ENCODE peak calls at places on chromosomes 16 and 17, in eight cellular contexts. M is AG20443; S is lower leg skin; N is NCI-H510A; C is GM04504; J is stimulated activated CD4-positive, alpha-beta T cell treated with anti-CD3 and anti-CD28 coated beads, Interleukin-4, amount 100 ng/mL, for 1 hour; Q is left ventricle myocardium inferior; T is HTR-8/SVneo. X is an unnamed sample.

GRCh38 chr17:59493867-59494266 is 71.5 kb upstream of the DHX40 start:
- DNase-seq in M (no peak), S (no peak), N (no peak), C (no peak), J (no peak), Q (no peak), T (no peak), X (no peak)

GRCh38 chr16:81492307-81492706 is 47.7 kb downstream of the CMIP start:
- DNase-seq in M (peak; percentile 64), S (no peak), N (no peak), C (no peak), J (no peak), Q (no peak), T (no peak), X (no peak)

GRCh38 chr16:24685539-24686432 is 43.7 kb upstream of the TNRC6A start:
- DNase-seq in M (peak; percentile 86), S (no peak), N (peak; percentile 34), C (peak; percentile 74), J (no peak), Q (peak; percentile 53), T (peak; percentile 20), X (no peak)

GRCh38 chr17:76772842-76773521 is 35.1 kb downstream of the MFSD11 start:
- DNase-seq in M (peak; percentile 89), S (peak; percentile 23), N (no peak), C (peak; percentile 78), J (peak; percentile 55), Q (no peak), T (peak; percentile 89), X (peak; percentile 59)

GRCh38 chr17:7613769-7614421 is 802 bp downstream of the FXR2 start:
- DNase-seq in M (peak; percentile 35), S (peak; percentile 28), N (no peak), C (peak; percentile 14), J (no peak), Q (no peak), T (no peak), X (no peak)

GRCh38 chr16:85800321-85800669 is 800 bp downstream of the COX4I1 start:
- DNase-seq in M (peak; percentile 51), S (no peak), N (no peak), C (no peak), J (peak; percentile 56), Q (no peak), T (no peak), X (no peak)

GRCh38 chr17:74412581-74412980 is 19.3 kb upstream of the GPRC5C start:
- DNase-seq in M (no peak), S (no peak), N (no peak), C (no peak), J (no peak), Q (no peak), T (no peak), X (no peak)

GRCh38 chr17:2071024-2071385 is 16.1 kb downstream of the HIC1 start:
- DNase-seq in M (no peak), S (no peak), N (no peak), C (no peak), J (no peak), Q (no peak), T (no peak), X (no peak)

GRCh38 chr17:58432806-58433573 is 15.7 kb upstream of the RNF43 start:
- DNase-seq in M (no peak), S (no peak), N (no peak), C (no peak), J (no peak), Q (no peak), T (no peak), X (no peak)